ENCODE peak calls at places on chromosomes 6 and 20, in nine cellular contexts. Q is activated T-cell treated with anti-CD3 and anti-CD28 coated beads, Interleukin-2, amount 50 U/mL, for 72 hours; I is T-cell; S is right cardiac atrium; N is T-helper 2 cell; W is pons; U is sciatic nerve; O is HCT116; Y is aorta. T is an unnamed sample.

GRCh38 chr6:144725731-144726522 is 440.8 kb downstream of the UTRN start:
- DNase-seq in O (no peak), W (no peak), I (peak), S (no peak), Q (peak), U (no peak), Y (no peak), N (no peak), T (no peak)

GRCh38 chr6:16338577-16339262 is 100.3 kb downstream of the GMPR start:
- DNase-seq in O (no peak), Q (no peak), Y (peak), S (peak), U (peak), N (no peak), W (peak), I (no peak), T (no peak)

GRCh38 chr20:46255440-46256104 is 52.7 kb downstream of the CDH22 start:
- DNase-seq in Y (peak), W (peak), S (peak), N (no peak), U (peak), O (peak), I (no peak), Q (no peak), T (peak)

GRCh38 chr6:82006027-82006738 is 241.4 kb downstream of the IBTK start:
- DNase-seq in W (no peak), U (no peak), Y (peak), S (no peak), I (no peak), O (no peak), N (no peak), Q (no peak), T (no peak)

GRCh38 chr20:32045999-32046398 is 6.0 kb upstream of the HCK start:
- DNase-seq in S (no peak), Q (no peak), O (no peak), I (no peak), W (no peak), U (no peak), N (no peak), Y (no peak), T (no peak)

GRCh38 chr6:22098623-22099022 is 198.2 kb downstream of the PRL start:
- DNase-seq in N (no peak), U (no peak), S (no peak), Q (no peak), Y (no peak), I (no peak), W (no peak), O (no peak), T (no peak)

GRCh38 chr6:97669191-97669651 is 386.2 kb upstream of the MMS22L start:
- DNase-seq in N (no peak), O (no peak), Q (peak), Y (no peak), W (peak), I (no peak), S (peak), U (no peak), T (no peak)

GRCh38 chr6:22657341-22657985 is 88.1 kb downstream of the HDGFL1 start:
- DNase-seq in U (no peak), Q (no peak), W (peak), Y (no peak), I (no peak), S (no peak), N (no peak), O (no peak), T (no peak)

GRCh38 chr20:63759377-63759901 is 19.9 kb downstream of the SLC2A4RG start:
- DNase-seq in Y (no peak), N (no peak), S (no peak), W (no peak), O (no peak), U (no peak), Q (no peak), I (no peak), T (no peak)

GRCh38 chr6:26232950-26233607 is 131.9 kb upstream of the BTN3A2 start:
- DNase-seq in Y (no peak), I (no peak), Q (peak), N (no peak), O (no peak), U (no peak), W (no peak), S (no peak), T (no peak)

GRCh38 chr6:4760773-4761172 is 15.4 kb upstream of the CDYL start:
- DNase-seq in O (no peak), Q (no peak), W (no peak), S (no peak), N (no peak), Y (no peak), U (no peak), I (no peak), T (no peak)

GRCh38 chr20:47501483-47502270 is at the start of gene NCOA3:
- DNase-seq in Q (peak), N (peak), I (peak), Y (peak), S (peak), O (peak), W (peak), U (peak), T (peak)

GRCh38 chr20:56974499-56975250 is 291.8 kb downstream of the BMP7 start:
- DNase-seq in N (no peak), Y (no peak), I (no peak), O (peak), W (peak), U (no peak), Q (peak), S (no peak), T (no peak)

GRCh38 chr6:133641111-133641510 is 247.8 kb upstream of the TCF21 start:
- DNase-seq in S (no peak), N (no peak), O (no peak), Q (no peak), I (no peak), Y (no peak), W (no peak), U (no peak), T (no peak)

GRCh38 chr6:154122195-154122925 is 83.3 kb downstream of the OPRM1 start:
- DNase-seq in N (no peak), Q (no peak), Y (no peak), I (no peak), O (no peak), U (no peak), W (no peak), S (no peak), T (no peak)

GRCh38 chr6:145903356-145904102 is 60.6 kb downstream of the SHPRH start:
- DNase-seq in Q (no peak), S (no peak), W (no peak), U (no peak), I (no peak), Y (no peak), N (no peak), O (no peak), T (no peak)

GRCh38 chr20:54557836-54558590 is 82.6 kb downstream of the DOK5 start:
- DNase-seq in U (no peak), O (no peak), Y (no peak), S (no peak), Q (no peak), I (no peak), W (no peak), N (no peak), T (no peak)

GRCh38 chr6:139583420-139583819 is 209.0 kb upstream of the CITED2 start:
- DNase-seq in N (no peak), Q (no peak), W (no peak), O (no peak), S (no peak), U (no peak), I (no peak), Y (no peak), T (no peak)

GRCh38 chr20:7843613-7844012 is 96.6 kb downstream of the HAO1 start:
- DNase-seq in Y (no peak), S (peak), W (no peak), U (peak), I (no peak), N (no peak), O (no peak), Q (no peak), T (no peak)

GRCh38 chr6:119349041-119349340 is 570 bp downstream of the MAN1A1 start:
- DNase-seq in O (no peak), Y (no peak), W (no peak), Q (no peak), S (no peak), N (no peak), U (no peak), I (no peak), T (no peak)

GRCh38 chr6:4599924-4600323 is 176.3 kb upstream of the CDYL start:
- DNase-seq in U (no peak), O (peak), S (no peak), I (no peak), W (no peak), Y (no peak), Q (no peak), N (no peak), T (no peak)

GRCh38 chr20:61254881-61255589 is 3.0 kb downstream of the CDH4 start:
- DNase-seq in S (no peak), I (no peak), W (no peak), Q (no peak), N (no peak), Y (no peak), U (no peak), O (no peak), T (no peak)

GRCh38 chr6:117791012-117791411 is 115.7 kb downstream of the NUS1 start:
- DNase-seq in I (no peak), S (no peak), N (no peak), Q (no peak), O (no peak), Y (no peak), W (no peak), U (no peak), T (no peak)

GRCh38 chr6:134956032-134956431 is 6.1 kb upstream of the ALDH8A1 start:
- DNase-seq in S (no peak), Q (no peak), U (no peak), N (no peak), I (no peak), W (no peak), O (no peak), Y (no peak), T (no peak)

GRCh38 chr20:52847739-52848359 is 124.3 kb upstream of the TSHZ2 start:
- DNase-seq in W (no peak), I (no peak), Y (no peak), N (no peak), S (no peak), O (no peak), U (no peak), Q (no peak), T (no peak)

GRCh38 chr20:44203161-44203560 is 7.4 kb downstream of the OSER1 start:
- DNase-seq in O (no peak), W (no peak), S (no peak), U (no peak), Q (no peak), I (no peak), N (no peak), Y (no peak), T (no peak)

GRCh38 chr20:22999756-23000155 is 35.4 kb upstream of the SSTR4 start:
- DNase-seq in Y (no peak), Q (no peak), N (no peak), W (no peak), U (no peak), O (no peak), I (no peak), S (no peak), T (no peak)

GRCh38 chr6:24833711-24834386 is 35.1 kb upstream of the ARMH2 start:
- DNase-seq in S (no peak), U (no peak), I (no peak), N (no peak), W (peak), Y (no peak), O (no peak), Q (no peak), T (no peak)

GRCh38 chr6:107657755-107658461 is 166.2 kb downstream of the SCML4 start:
- DNase-seq in Y (no peak), I (peak), N (peak), W (no peak), U (no peak), Q (peak), S (peak), O (no peak), T (peak)

GRCh38 chr6:7590918-7591302 is 912 bp downstream of the SNRNP48 start:
- DNase-seq in N (no peak), W (peak), S (peak), O (no peak), U (no peak), Q (no peak), Y (no peak), I (no peak), T (no peak)